ENCODE peak calls at places on chromosomes 6 and 20, in four cellular contexts. S, T, V and B are unnamed samples.
A peak's percentile ranks its signal among the peaks of the same experiment; 100 is the strongest.

GRCh38 chr20:35006009-35006408 is 50.3 kb downstream of the MYH7B start:
- DNase-seq in V (no peak), S (no peak), T (no peak), B (no peak)

GRCh38 chr20:1302578-1303541 is 26.1 kb downstream of the SDCBP2 start:
- DNase-seq in V (no peak), T (no peak), S (no peak), B (no peak)

GRCh38 chr20:11569163-11569562 is 348.5 kb upstream of the BTBD3 start:
- DNase-seq in T (no peak), S (no peak), V (no peak), B (peak; percentile 80)

GRCh38 chr20:1423625-1424106 is 30.8 kb upstream of the FKBP1A start:
- DNase-seq in T (no peak), V (peak; percentile 51), S (peak; percentile 92), B (peak; percentile 98)

GRCh38 chr6:4922488-4923037 is 81.3 kb downstream of the RPP40 start:
- DNase-seq in T (no peak), S (no peak), V (no peak), B (no peak)

GRCh38 chr20:17969276-17969883 is 562 bp downstream of the MGME1 start:
- DNase-seq in V (peak; percentile 26), S (peak; percentile 67), T (no peak), B (peak; percentile 57)

GRCh38 chr6:64330694-64331309 is 695.2 kb downstream of the PHF3 start:
- DNase-seq in V (no peak), S (peak; percentile 55), T (peak; percentile 11), B (peak; percentile 83)

GRCh38 chr20:35489717-35490116 is 34.3 kb downstream of the CEP250 start:
- DNase-seq in T (no peak), S (no peak), V (no peak), B (no peak)

GRCh38 chr6:108497883-108498282 is 62.8 kb upstream of the FOXO3 start:
- DNase-seq in S (peak; percentile 45), T (no peak), V (peak; percentile 16), B (peak; percentile 86)

GRCh38 chr20:59518881-59519706 is 85.2 kb upstream of the PHACTR3 start:
- DNase-seq in T (no peak), S (peak; percentile 73), V (peak; percentile 65), B (peak; percentile 85)

GRCh38 chr20:34312024-34312460 is 8.9 kb upstream of the AHCY start:
- DNase-seq in V (no peak), T (no peak), S (no peak), B (peak; percentile 32)

GRCh38 chr6:137849076-137849708 is 17.9 kb upstream of the TNFAIP3 start:
- DNase-seq in S (no peak), T (no peak), V (no peak), B (no peak)

GRCh38 chr20:44829688-44830087 is 19.3 kb upstream of the RIMS4 start:
- DNase-seq in S (no peak), V (no peak), T (no peak), B (no peak)

GRCh38 chr6:99802396-99803031 is 191.5 kb downstream of the MCHR2 start:
- DNase-seq in S (no peak), T (no peak), V (peak; percentile 8), B (peak; percentile 94)

GRCh38 chr6:125421853-125422252 is 120.1 kb upstream of the HDDC2 start:
- DNase-seq in V (peak; percentile 8), S (no peak), T (no peak), B (peak; percentile 81)

GRCh38 chr6:113858067-113858604 is 991 bp downstream of the MARCKS start:
- DNase-seq in V (no peak), T (no peak), S (no peak), B (peak; percentile 68)

GRCh38 chr6:149079911-149080501 is 237.5 kb upstream of the TAB2 start:
- DNase-seq in S (no peak), V (no peak), T (no peak), B (no peak)

GRCh38 chr6:16690244-16691142 is 70.8 kb downstream of the ATXN1 start:
- DNase-seq in V (no peak), S (peak; percentile 72), T (no peak), B (no peak)

GRCh38 chr6:41785689-41786450 is 1.6 kb upstream of the TOMM6 start:
- DNase-seq in V (no peak), T (no peak), S (no peak), B (peak; percentile 57)

GRCh38 chr20:33305591-33306057 is 22.6 kb downstream of the BPIFB1 start:
- DNase-seq in V (no peak), T (no peak), S (no peak), B (no peak)

GRCh38 chr6:4446982-4447381 is 311.6 kb upstream of the ECI2 start:
- DNase-seq in S (no peak), V (no peak), T (no peak), B (no peak)

GRCh38 chr6:17914651-17915050 is 72.8 kb downstream of the KIF13A start:
- DNase-seq in T (no peak), V (no peak), S (no peak), B (no peak)

GRCh38 chr6:166691199-166691598 is 64.1 kb upstream of the RPS6KA2 start:
- DNase-seq in S (no peak), V (no peak), T (no peak), B (no peak)
- TF ChIP-seq POLR2AphosphoS5 in S (no peak), V (no peak), T (no peak), B (no peak)

DNA sequence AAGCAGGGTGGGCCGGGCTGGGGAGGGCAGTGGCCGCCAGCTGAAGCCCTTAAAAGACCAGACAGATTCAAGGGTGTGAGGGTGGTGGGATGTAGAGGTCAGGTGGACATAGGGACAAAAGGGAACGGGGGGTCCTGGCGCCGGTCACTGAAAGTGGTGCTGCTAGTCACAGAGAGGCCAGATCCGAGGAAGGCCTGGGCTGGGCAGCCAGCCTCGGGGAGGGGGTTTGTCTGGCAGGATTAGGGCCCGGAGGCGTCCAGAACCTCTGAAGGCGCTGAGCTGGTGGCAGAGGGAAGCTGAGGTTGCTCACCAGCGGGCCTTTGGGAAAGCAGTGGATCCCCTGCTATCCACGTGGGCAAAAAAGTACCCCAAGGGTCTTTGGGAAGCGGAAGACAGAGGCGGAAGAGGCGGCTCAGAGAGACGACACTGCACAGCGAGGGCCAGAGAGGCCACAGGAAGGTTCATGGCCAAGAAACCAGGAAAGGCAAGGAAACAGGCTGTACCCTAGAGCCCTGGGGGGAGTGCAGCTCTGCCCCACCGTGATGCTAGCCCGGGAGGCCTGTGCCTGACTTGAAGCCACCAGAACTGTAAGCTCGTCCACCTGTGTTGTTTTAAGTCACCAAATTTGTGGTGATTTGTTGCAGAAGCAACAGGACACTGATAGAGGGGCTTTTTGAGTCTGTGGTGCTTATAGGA is 106.0 kb downstream of the TMEM242 start:
- DNase-seq in V (no peak), S (no peak), T (no peak), B (no peak)
- TF ChIP-seq JUNB in V (no peak), S (no peak), T (no peak), B (no peak)

GRCh38 chr6:104702126-104702841 is 157.4 kb downstream of the HACE1 start:
- DNase-seq in S (no peak), V (no peak), T (no peak), B (no peak)
- H3K4me1 ChIP-seq in S (no peaks in the 10 kb centered on the region), V (peaks cover 8% of the 10 kb centered on the region), T (no peaks in the 10 kb centered on the region), B (no peaks in the 10 kb centered on the region)

DNA sequence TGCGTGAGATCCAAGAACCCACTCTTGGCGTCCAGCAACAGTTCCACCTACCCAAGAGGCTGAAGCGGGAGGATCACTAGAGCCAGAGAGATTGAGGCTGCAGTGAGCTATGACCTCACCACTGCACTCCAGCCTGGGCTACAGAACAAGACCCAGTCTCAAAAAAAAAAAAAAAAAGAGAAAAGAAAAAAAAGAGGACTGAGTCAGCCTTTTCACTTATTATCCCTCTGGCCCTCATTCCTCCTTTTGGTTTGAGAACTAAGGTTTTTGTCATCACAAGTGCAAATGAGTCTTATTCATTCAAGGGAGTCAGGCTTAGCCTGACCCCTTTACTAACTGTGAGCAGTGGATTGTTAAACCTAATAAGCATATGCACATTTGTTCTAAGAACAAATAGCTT is 37.9 kb upstream of the JARID2 start:
- DNase-seq in V (no peak), S (no peak), T (no peak), B (peak; percentile 84)
- TF ChIP-seq POLR2AphosphoS5 in V (no peak), S (no peak), T (no peak), B (no peak)

GRCh38 chr6:170289971-170290305 is 940 bp downstream of the DLL1 start:
- DNase-seq in S (no peak), V (no peak), T (no peak), B (no peak)

GRCh38 chr6:170290306-170291128 is at the start of gene DLL1:
- DNase-seq in T (no peak), V (no peak), S (no peak), B (peak; percentile 87)

GRCh38 chr6:170287371-170287876 is 3.5 kb downstream of the DLL1 start:
- DNase-seq in T (no peak), S (no peak), V (no peak), B (no peak)

GRCh38 chr6:170288091-170288631 is 2.7 kb downstream of the DLL1 start:
- DNase-seq in T (no peak), V (no peak), S (no peak), B (no peak)

GRCh38 chr6:170289108-170289931 is 1.6 kb downstream of the DLL1 start:
- DNase-seq in S (no peak), V (no peak), T (no peak), B (peak; percentile 55)
- TF ChIP-seq JUNB in S (no peak), V (no peak), T (no peak), B (no peak)

DNA sequence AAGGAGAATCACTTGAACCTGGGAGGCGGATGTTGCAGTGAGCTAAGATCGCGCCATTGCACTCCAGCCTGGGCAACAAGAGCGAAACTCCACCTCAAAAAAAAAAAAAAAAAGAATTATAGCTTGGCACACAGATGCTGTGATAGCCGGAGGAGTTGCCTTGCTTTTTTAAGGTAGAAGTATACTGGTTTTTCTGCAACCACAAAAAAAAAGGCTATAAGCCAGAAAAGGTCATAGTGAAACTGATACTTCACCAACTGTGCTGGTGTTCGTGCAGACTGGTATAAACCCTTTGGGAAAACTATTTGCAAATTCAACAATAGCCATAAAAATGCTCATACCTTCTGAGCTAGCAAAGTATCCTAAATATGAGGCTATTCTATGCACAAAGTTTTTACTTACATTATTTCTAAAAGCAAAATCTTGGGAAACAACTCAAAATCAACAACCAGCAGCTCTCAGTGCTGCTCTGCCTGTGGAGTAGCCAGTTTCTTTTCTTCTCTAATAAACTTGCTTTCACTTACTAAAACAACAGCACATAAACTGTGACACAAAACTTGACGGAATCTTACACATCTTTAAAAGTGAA is 44.0 kb downstream of the B4GALT5 start:
- DNase-seq in S (no peak), V (no peak), T (peak; percentile 85), B (no peak)
- H3K4me1 ChIP-seq in S (peaks cover 57% of the 10 kb centered on the region), V (peaks cover 45% of the 10 kb centered on the region), T (peaks cover 56% of the 10 kb centered on the region), B (peaks cover 44% of the 10 kb centered on the region)

DNA sequence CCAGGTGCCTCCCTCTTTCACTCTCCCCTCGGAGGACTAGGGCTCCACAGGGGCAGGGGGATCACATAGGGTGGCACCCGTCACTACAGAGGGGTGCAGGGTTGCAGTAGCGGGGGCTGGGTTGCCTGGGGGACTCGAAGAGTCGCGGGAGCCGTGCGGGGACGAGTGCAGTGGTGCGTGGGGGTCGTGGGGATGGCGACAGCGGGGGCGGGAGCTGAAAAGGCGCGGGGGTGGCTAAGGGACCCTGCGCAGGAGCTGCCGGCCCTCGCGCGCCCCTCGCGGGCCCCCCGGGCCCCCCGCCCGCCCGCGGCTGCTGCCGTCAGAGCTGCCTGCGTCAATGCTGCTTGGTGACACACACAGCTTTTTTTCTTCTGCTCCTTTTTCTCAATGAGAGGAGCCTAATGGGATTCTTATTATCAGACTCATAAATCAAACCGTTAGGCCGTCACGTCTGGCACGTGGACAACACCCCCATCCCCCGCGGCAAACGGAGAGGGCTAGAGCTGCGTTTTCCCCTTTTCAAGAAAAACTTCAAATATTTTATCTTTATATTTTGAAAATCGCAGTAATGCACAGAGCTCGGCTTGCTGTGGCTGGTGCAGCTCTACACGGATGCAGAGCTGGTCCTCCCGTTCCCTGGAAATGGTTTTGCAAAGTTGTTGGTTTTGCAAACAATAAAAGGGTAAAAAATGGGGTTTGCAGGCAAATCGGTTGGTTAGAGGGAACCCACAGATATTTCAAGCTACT is 161.6 kb downstream of the TBXT start:
- DNase-seq in S (no peak), V (no peak), T (no peak), B (no peak)
- TF ChIP-seq POLR2AphosphoS5 in S (no peak), V (no peak), T (no peak), B (no peak)

GRCh38 chr6:101730954-101731353 is 337.4 kb downstream of the GRIK2 start:
- DNase-seq in T (no peak), S (no peak), V (no peak), B (no peak)
- TF ChIP-seq JUNB in T (no peak), S (no peak), V (no peak), B (no peak)